ENCODE peak calls at places on chromosomes 6 and 20, in ten cellular contexts. L is NCI-H345; A is central memory CD8-positive, alpha-beta T cell; N is uterus; T is fibroblast of mammary gland; W is lower lobe of right lung; Y is hepatocyte; F is iPS-NIHi11; B is left lung; S is kidney tubule cell. K is an unnamed sample.

GRCh38 chr6:158032354-158032733 is 50.7 kb downstream of the SYNJ2 start:
- DNase-seq in L (no peak), A (no peak), N (no peak), T (no peak), W (peak), Y (no peak), F (no peak), B (no peak), S (no peak), K (no peak)

GRCh38 chr6:16596890-16597331 is 164.3 kb downstream of the ATXN1 start:
- DNase-seq in L (no peak), A (no peak), N (no peak), T (no peak), W (no peak), Y (no peak), F (no peak), B (no peak), S (no peak), K (no peak)

GRCh38 chr20:51731771-51732453 is 36.3 kb downstream of the ATP9A start:
- DNase-seq in L (no peak), A (no peak), N (no peak), T (no peak), W (no peak), Y (peak), F (no peak), B (no peak), S (no peak), K (no peak)

GRCh38 chr6:36820700-36821580 is 18.3 kb downstream of the CPNE5 start:
- DNase-seq in L (no peak), A (no peak), N (no peak), T (peak), W (no peak), Y (peak), F (peak), B (peak), S (peak), K (no peak)

GRCh38 chr20:4809707-4810106 is 88.0 kb downstream of the PRND start:
- DNase-seq in L (peak), A (no peak), N (no peak), T (no peak), W (no peak), Y (no peak), F (no peak), B (no peak), S (no peak), K (no peak)

GRCh38 chr20:57395111-57395959 is 4.1 kb downstream of the RBM38 start:
- DNase-seq in L (no peak), A (no peak), N (peak), T (peak), W (peak), Y (no peak), F (peak), B (no peak), S (peak), K (no peak)

GRCh38 chr6:28368522-28368921 is 18.8 kb downstream of the ZKSCAN3 start:
- DNase-seq in L (no peak), A (no peak), N (no peak), T (no peak), W (no peak), Y (no peak), F (no peak), B (no peak), S (no peak), K (no peak)

GRCh38 chr20:34249291-34249690 is 8.1 kb downstream of the ASIP start:
- DNase-seq in L (no peak), A (no peak), N (no peak), T (peak), W (no peak), Y (no peak), F (no peak), B (peak), S (no peak), K (peak)

GRCh38 chr6:108559884-108560462 is 744 bp upstream of the FOXO3 start:
- DNase-seq in L (peak), A (no peak), N (peak), T (peak), W (peak), Y (peak), F (peak), B (peak), S (peak), K (no peak)

GRCh38 chr6:2038096-2038495 is 207.3 kb downstream of the GMDS start:
- DNase-seq in L (no peak), A (no peak), N (no peak), T (no peak), W (no peak), Y (no peak), F (no peak), B (no peak), S (no peak), K (peak)

GRCh38 chr6:116047173-116047933 is 13.3 kb downstream of the FRK start:
- DNase-seq in L (no peak), A (no peak), N (no peak), T (peak), W (no peak), Y (peak), F (no peak), B (no peak), S (peak), K (no peak)

K was measured in Jurkat, Clone E6-1.